ENCODE peak calls at places on chromosome 10, in nine cellular contexts. Q, A, J, F, O, I, X, T and B are unnamed samples.

GRCh38 chr10:32253300-32253699 is 93.7 kb downstream of the EPC1 start:
- DNase-seq in T (peak), Q (no peak), I (no peak), J (peak), F (no peak), A (no peak), X (no peak), O (no peak), B (no peak)

GRCh38 chr10:12504176-12504575 is 154.8 kb downstream of the CAMK1D start:
- DNase-seq in I (no peak), Q (no peak), T (no peak), O (no peak), J (no peak), F (no peak), X (no peak), A (no peak), B (no peak)

GRCh38 chr10:117449636-117450035 is 74.4 kb upstream of the PDZD8 start:
- DNase-seq in F (no peak), A (no peak), J (no peak), X (no peak), Q (no peak), T (peak), O (no peak), I (no peak), B (no peak)

GRCh38 chr10:116744849-116745248 is 2.5 kb upstream of the HSPA12A start:
- DNase-seq in A (no peak), T (no peak), J (no peak), I (no peak), F (no peak), X (no peak), Q (no peak), O (no peak), B (no peak)

GRCh38 chr10:24209946-24210491 is 1.1 kb downstream of the KIAA1217 start:
- DNase-seq in J (no peak), A (no peak), T (peak), O (no peak), X (peak), F (peak), I (no peak), Q (no peak), B (no peak)

GRCh38 chr10:113221756-113222168 is 271.7 kb downstream of the TCF7L2 start:
- DNase-seq in J (no peak), T (peak), I (no peak), A (no peak), Q (no peak), O (peak), F (no peak), X (no peak), B (no peak)

GRCh38 chr10:804191-804781 is 114.8 kb upstream of the DIP2C start:
- DNase-seq in A (no peak), F (peak), X (no peak), I (no peak), O (peak), J (no peak), Q (no peak), T (no peak), B (no peak)

GRCh38 chr10:35492387-35493195 is 112.5 kb upstream of the GJD4 start:
- DNase-seq in X (no peak), I (no peak), O (no peak), T (peak), A (no peak), J (no peak), F (no peak), Q (no peak), B (no peak)

GRCh38 chr10:114663631-114664030 is 5.6 kb upstream of the ABLIM1 start:
- DNase-seq in A (no peak), Q (no peak), F (no peak), I (no peak), X (no peak), T (no peak), J (no peak), O (peak), B (no peak)

GRCh38 chr10:72682626-72683025 is 9.3 kb upstream of the MCU start:
- DNase-seq in I (no peak), Q (no peak), O (no peak), J (no peak), F (no peak), A (no peak), T (no peak), X (no peak), B (no peak)

GRCh38 chr10:101858723-101859500 is 15.3 kb upstream of the KCNIP2 start:
- DNase-seq in F (no peak), I (no peak), J (no peak), T (no peak), A (no peak), X (no peak), O (no peak), Q (no peak), B (no peak)

GRCh38 chr10:11034762-11035161 is 17.1 kb downstream of the CELF2 start:
- DNase-seq in O (no peak), A (no peak), Q (no peak), J (no peak), X (no peak), T (no peak), F (no peak), I (no peak), B (no peak)

GRCh38 chr10:77082601-77083252 is 554.9 kb downstream of the KCNMA1 start:
- DNase-seq in I (no peak), F (no peak), A (no peak), J (no peak), O (peak), Q (no peak), X (no peak), T (no peak), B (no peak)

GRCh38 chr10:37816290-37816689 is 41.1 kb downstream of the ZNF248 start:
- DNase-seq in T (no peak), X (no peak), I (no peak), A (no peak), Q (no peak), F (no peak), J (no peak), O (no peak), B (no peak)

GRCh38 chr10:80104066-80104926 is 25.8 kb downstream of the TMEM254 start:
- DNase-seq in I (no peak), Q (no peak), F (no peak), A (no peak), O (no peak), X (no peak), J (no peak), T (peak), B (no peak)

GRCh38 chr10:99630439-99630838 is 10.2 kb upstream of the SLC25A28 start:
- DNase-seq in F (no peak), J (peak), A (no peak), Q (no peak), I (no peak), X (no peak), O (no peak), T (peak), B (no peak)

GRCh38 chr10:130987401-130987800 is 324.1 kb downstream of the TCERG1L start:
- DNase-seq in J (no peak), T (no peak), Q (no peak), F (no peak), X (no peak), O (no peak), I (no peak), A (no peak), B (no peak)